ENCODE peak calls at places on chromosomes 3 and 15, in four cellular contexts. One of them, this sample, is unnamed.

GRCh38 chr3:53842436-53843194 is 3.6 kb downstream of the CHDH start:
- DNase-seq in NK-92 treated with Interleukin-12 subunit alpha and Interleukin-12 subunit beta, amount 100 ng/mL, for 24 hours: no peak
- DNase-seq in activated CD8-positive, alpha-beta T cell treated with anti-CD3 and anti-CD28 coated beads for 36 hours: no peak
- DNase-seq in NCI-H2081: no peak
- DNase-seq in this sample: no peak

GRCh38 chr15:93362203-93362602 is 273.2 kb upstream of the RGMA start:
- DNase-seq in NCI-H2081: no peak
- DNase-seq in activated CD8-positive, alpha-beta T cell treated with anti-CD3 and anti-CD28 coated beads for 36 hours: no peak
- DNase-seq in NK-92 treated with Interleukin-12 subunit alpha and Interleukin-12 subunit beta, amount 100 ng/mL, for 24 hours: no peak
- DNase-seq in this sample: no peak

GRCh38 chr3:173970206-173970605 is 572.7 kb downstream of the NLGN1 start:
- DNase-seq in NCI-H2081: peak; percentile 26
- DNase-seq in activated CD8-positive, alpha-beta T cell treated with anti-CD3 and anti-CD28 coated beads for 36 hours: no peak
- DNase-seq in NK-92 treated with Interleukin-12 subunit alpha and Interleukin-12 subunit beta, amount 100 ng/mL, for 24 hours: no peak
- DNase-seq in this sample: no peak

GRCh38 chr3:73056365-73057150 is 4.9 kb upstream of the EBLN2 start:
- DNase-seq in NK-92 treated with Interleukin-12 subunit alpha and Interleukin-12 subunit beta, amount 100 ng/mL, for 24 hours: no peak
- DNase-seq in NCI-H2081: no peak
- DNase-seq in activated CD8-positive, alpha-beta T cell treated with anti-CD3 and anti-CD28 coated beads for 36 hours: no peak
- DNase-seq in this sample: no peak

GRCh38 chr3:159899198-159899597 is 89.4 kb upstream of the IL12A start:
- DNase-seq in NK-92 treated with Interleukin-12 subunit alpha and Interleukin-12 subunit beta, amount 100 ng/mL, for 24 hours: no peak
- DNase-seq in activated CD8-positive, alpha-beta T cell treated with anti-CD3 and anti-CD28 coated beads for 36 hours: no peak
- DNase-seq in NCI-H2081: no peak
- DNase-seq in this sample: no peak

GRCh38 chr15:48858401-48858800 is 19.5 kb upstream of the EID1 start:
- DNase-seq in activated CD8-positive, alpha-beta T cell treated with anti-CD3 and anti-CD28 coated beads for 36 hours: no peak
- DNase-seq in NCI-H2081: no peak
- DNase-seq in NK-92 treated with Interleukin-12 subunit alpha and Interleukin-12 subunit beta, amount 100 ng/mL, for 24 hours: no peak
- DNase-seq in this sample: no peak

GRCh38 chr15:58918239-58918638 is 15.2 kb downstream of the SLTM start:
- DNase-seq in NCI-H2081: no peak
- DNase-seq in activated CD8-positive, alpha-beta T cell treated with anti-CD3 and anti-CD28 coated beads for 36 hours: no peak
- DNase-seq in NK-92 treated with Interleukin-12 subunit alpha and Interleukin-12 subunit beta, amount 100 ng/mL, for 24 hours: no peak
- DNase-seq in this sample: peak; percentile 16

GRCh38 chr3:177068967-177069366 is 128.3 kb downstream of the TBL1XR1 start:
- DNase-seq in activated CD8-positive, alpha-beta T cell treated with anti-CD3 and anti-CD28 coated beads for 36 hours: no peak
- DNase-seq in NK-92 treated with Interleukin-12 subunit alpha and Interleukin-12 subunit beta, amount 100 ng/mL, for 24 hours: no peak
- DNase-seq in NCI-H2081: no peak
- DNase-seq in this sample: no peak

GRCh38 chr3:26345613-26346012 is 277.0 kb upstream of the LRRC3B start:
- DNase-seq in NK-92 treated with Interleukin-12 subunit alpha and Interleukin-12 subunit beta, amount 100 ng/mL, for 24 hours: no peak
- DNase-seq in activated CD8-positive, alpha-beta T cell treated with anti-CD3 and anti-CD28 coated beads for 36 hours: no peak
- DNase-seq in NCI-H2081: no peak
- DNase-seq in this sample: no peak

GRCh38 chr15:47988564-47988963 is 132.2 kb upstream of the SLC24A5 start:
- DNase-seq in NCI-H2081: no peak
- DNase-seq in activated CD8-positive, alpha-beta T cell treated with anti-CD3 and anti-CD28 coated beads for 36 hours: no peak
- DNase-seq in NK-92 treated with Interleukin-12 subunit alpha and Interleukin-12 subunit beta, amount 100 ng/mL, for 24 hours: no peak
- DNase-seq in this sample: no peak

GRCh38 chr3:15339786-15340215 is 7.4 kb upstream of the SH3BP5 start:
- DNase-seq in activated CD8-positive, alpha-beta T cell treated with anti-CD3 and anti-CD28 coated beads for 36 hours: no peak
- DNase-seq in NCI-H2081: no peak
- DNase-seq in NK-92 treated with Interleukin-12 subunit alpha and Interleukin-12 subunit beta, amount 100 ng/mL, for 24 hours: no peak
- DNase-seq in this sample: no peak

GRCh38 chr3:12444582-12445468 is 39.5 kb upstream of the TSEN2 start:
- DNase-seq in NCI-H2081: no peak
- DNase-seq in NK-92 treated with Interleukin-12 subunit alpha and Interleukin-12 subunit beta, amount 100 ng/mL, for 24 hours: no peak
- DNase-seq in activated CD8-positive, alpha-beta T cell treated with anti-CD3 and anti-CD28 coated beads for 36 hours: no peak
- DNase-seq in this sample: no peak

GRCh38 chr3:2837233-2837632 is 272.9 kb downstream of the IL5RA start:
- DNase-seq in activated CD8-positive, alpha-beta T cell treated with anti-CD3 and anti-CD28 coated beads for 36 hours: no peak
- DNase-seq in NCI-H2081: no peak
- DNase-seq in NK-92 treated with Interleukin-12 subunit alpha and Interleukin-12 subunit beta, amount 100 ng/mL, for 24 hours: no peak
- DNase-seq in this sample: no peak

GRCh38 chr3:177835917-177836316 is 638.6 kb upstream of the TBL1XR1 start:
- DNase-seq in NK-92 treated with Interleukin-12 subunit alpha and Interleukin-12 subunit beta, amount 100 ng/mL, for 24 hours: no peak
- DNase-seq in activated CD8-positive, alpha-beta T cell treated with anti-CD3 and anti-CD28 coated beads for 36 hours: no peak
- DNase-seq in NCI-H2081: no peak
- DNase-seq in this sample: no peak

GRCh38 chr3:58490860-58491501 is 915 bp upstream of the KCTD6 start:
- DNase-seq in NCI-H2081: no peak
- DNase-seq in NK-92 treated with Interleukin-12 subunit alpha and Interleukin-12 subunit beta, amount 100 ng/mL, for 24 hours: no peak
- DNase-seq in activated CD8-positive, alpha-beta T cell treated with anti-CD3 and anti-CD28 coated beads for 36 hours: no peak
- DNase-seq in this sample: no peak

GRCh38 chr15:32096211-32096610 is 65.9 kb downstream of the CHRNA7 start:
- DNase-seq in activated CD8-positive, alpha-beta T cell treated with anti-CD3 and anti-CD28 coated beads for 36 hours: no peak
- DNase-seq in NCI-H2081: no peak
- DNase-seq in NK-92 treated with Interleukin-12 subunit alpha and Interleukin-12 subunit beta, amount 100 ng/mL, for 24 hours: no peak
- DNase-seq in this sample: no peak

GRCh38 chr3:185270262-185270955 is 16.6 kb upstream of the EHHADH start:
- DNase-seq in activated CD8-positive, alpha-beta T cell treated with anti-CD3 and anti-CD28 coated beads for 36 hours: peak; percentile 13
- DNase-seq in NCI-H2081: peak; percentile 27
- DNase-seq in NK-92 treated with Interleukin-12 subunit alpha and Interleukin-12 subunit beta, amount 100 ng/mL, for 24 hours: no peak
- DNase-seq in this sample: peak; percentile 44

GRCh38 chr15:66625531-66625930 is 59.7 kb upstream of the LCTL start:
- DNase-seq in NK-92 treated with Interleukin-12 subunit alpha and Interleukin-12 subunit beta, amount 100 ng/mL, for 24 hours: no peak
- DNase-seq in NCI-H2081: no peak
- DNase-seq in activated CD8-positive, alpha-beta T cell treated with anti-CD3 and anti-CD28 coated beads for 36 hours: no peak
- DNase-seq in this sample: no peak

GRCh38 chr15:66290518-66290917 is 2.9 kb upstream of the DIS3L start:
- DNase-seq in NK-92 treated with Interleukin-12 subunit alpha and Interleukin-12 subunit beta, amount 100 ng/mL, for 24 hours: peak; percentile 9
- DNase-seq in activated CD8-positive, alpha-beta T cell treated with anti-CD3 and anti-CD28 coated beads for 36 hours: peak; percentile 38
- DNase-seq in NCI-H2081: no peak
- DNase-seq in this sample: no peak

GRCh38 chr3:18559323-18559972 is 134.3 kb upstream of the SATB1 start:
- DNase-seq in NCI-H2081: peak; percentile 56
- DNase-seq in activated CD8-positive, alpha-beta T cell treated with anti-CD3 and anti-CD28 coated beads for 36 hours: peak; percentile 32
- DNase-seq in NK-92 treated with Interleukin-12 subunit alpha and Interleukin-12 subunit beta, amount 100 ng/mL, for 24 hours: no peak
- DNase-seq in this sample: no peak

GRCh38 chr3:85801955-85802354 is 843.2 kb downstream of the CADM2 start:
- DNase-seq in activated CD8-positive, alpha-beta T cell treated with anti-CD3 and anti-CD28 coated beads for 36 hours: no peak
- DNase-seq in NCI-H2081: peak; percentile 22
- DNase-seq in NK-92 treated with Interleukin-12 subunit alpha and Interleukin-12 subunit beta, amount 100 ng/mL, for 24 hours: no peak
- DNase-seq in this sample: no peak

GRCh38 chr3:88239870-88240269 is 90.1 kb downstream of the C3orf38 start:
- DNase-seq in NCI-H2081: no peak
- DNase-seq in activated CD8-positive, alpha-beta T cell treated with anti-CD3 and anti-CD28 coated beads for 36 hours: no peak
- DNase-seq in NK-92 treated with Interleukin-12 subunit alpha and Interleukin-12 subunit beta, amount 100 ng/mL, for 24 hours: no peak
- DNase-seq in this sample: no peak

GRCh38 chr15:77944002-77944867 is 133.3 kb downstream of the TBC1D2B start:
- DNase-seq in NK-92 treated with Interleukin-12 subunit alpha and Interleukin-12 subunit beta, amount 100 ng/mL, for 24 hours: no peak
- DNase-seq in NCI-H2081: no peak
- DNase-seq in activated CD8-positive, alpha-beta T cell treated with anti-CD3 and anti-CD28 coated beads for 36 hours: peak; percentile 79
- DNase-seq in this sample: no peak

GRCh38 chr15:56817266-56817665 is 84.0 kb upstream of the ZNF280D start:
- DNase-seq in activated CD8-positive, alpha-beta T cell treated with anti-CD3 and anti-CD28 coated beads for 36 hours: no peak
- DNase-seq in NCI-H2081: no peak
- DNase-seq in NK-92 treated with Interleukin-12 subunit alpha and Interleukin-12 subunit beta, amount 100 ng/mL, for 24 hours: no peak
- DNase-seq in this sample: no peak

GRCh38 chr3:15973930-15974329 is 176.2 kb upstream of the ANKRD28 start:
- DNase-seq in NCI-H2081: no peak
- DNase-seq in activated CD8-positive, alpha-beta T cell treated with anti-CD3 and anti-CD28 coated beads for 36 hours: no peak
- DNase-seq in NK-92 treated with Interleukin-12 subunit alpha and Interleukin-12 subunit beta, amount 100 ng/mL, for 24 hours: no peak
- DNase-seq in this sample: no peak

GRCh38 chr3:144663456-144664063 is 691.9 kb downstream of the DIPK2A start:
- DNase-seq in activated CD8-positive, alpha-beta T cell treated with anti-CD3 and anti-CD28 coated beads for 36 hours: no peak
- DNase-seq in NCI-H2081: no peak
- DNase-seq in NK-92 treated with Interleukin-12 subunit alpha and Interleukin-12 subunit beta, amount 100 ng/mL, for 24 hours: no peak
- DNase-seq in this sample: no peak

GRCh38 chr3:50583897-50584296 is 14.6 kb downstream of the HEMK1 start:
- DNase-seq in activated CD8-positive, alpha-beta T cell treated with anti-CD3 and anti-CD28 coated beads for 36 hours: no peak
- DNase-seq in NK-92 treated with Interleukin-12 subunit alpha and Interleukin-12 subunit beta, amount 100 ng/mL, for 24 hours: no peak
- DNase-seq in NCI-H2081: no peak
- DNase-seq in this sample: no peak

GRCh38 chr15:45180201-45180600 is 7.6 kb downstream of the SHF start:
- DNase-seq in NCI-H2081: no peak
- DNase-seq in NK-92 treated with Interleukin-12 subunit alpha and Interleukin-12 subunit beta, amount 100 ng/mL, for 24 hours: peak; percentile 87
- DNase-seq in activated CD8-positive, alpha-beta T cell treated with anti-CD3 and anti-CD28 coated beads for 36 hours: peak; percentile 64
- DNase-seq in this sample: no peak